ENCODE peak calls at places on chromosomes 6 and 20, in ten cellular contexts. U, D, C, L, F, Z, K, T, W and R are unnamed samples.

GRCh38 chr6:5085638-5086293 is 625 bp downstream of the PPP1R3G start:
- DNase-seq in U (peak; percentile 55), D (no peak), C (no peak), L (no peak), F (peak; percentile 81), Z (peak; percentile 64), K (no peak), T (peak; percentile 35), W (no peak), R (no peak)

GRCh38 chr20:54062812-54063280 is 7.5 kb downstream of the BCAS1 start:
- DNase-seq in U (no peak), D (no peak), C (peak; percentile 38), L (no peak), F (no peak), Z (no peak), K (no peak), T (peak; percentile 43), W (peak; percentile 62), R (no peak)

GRCh38 chr20:50277460-50278376 is 87.1 kb downstream of the CEBPB start:
- DNase-seq in U (no peak), D (no peak), C (no peak), L (no peak), F (peak; percentile 69), Z (no peak), K (no peak), T (no peak), W (no peak), R (no peak)

GRCh38 chr6:1724124-1724523 is 114.4 kb downstream of the FOXC1 start:
- DNase-seq in U (no peak), D (no peak), C (no peak), L (no peak), F (no peak), Z (no peak), K (no peak), T (no peak), W (no peak), R (no peak)

GRCh38 chr6:129744201-129744879 is 34.4 kb upstream of the ARHGAP18 start:
- DNase-seq in U (no peak), D (no peak), C (peak; percentile 14), L (no peak), F (no peak), Z (no peak), K (no peak), T (peak; percentile 91), W (peak; percentile 11), R (no peak)

GRCh38 chr20:57003012-57003411 is 263.4 kb downstream of the BMP7 start:
- DNase-seq in U (no peak), D (no peak), C (no peak), L (no peak), F (no peak), Z (no peak), K (no peak), T (no peak), W (no peak), R (no peak)

GRCh38 chr6:159727717-159728440 is 573 bp downstream of the WTAP start:
- DNase-seq in U (no peak), D (no peak), C (no peak), L (no peak), F (no peak), Z (no peak), K (no peak), T (peak; percentile 52), W (peak; percentile 27), R (peak; percentile 58)

GRCh38 chr6:136822051-136822378 is 377 bp upstream of the PEX7 start:
- DNase-seq in U (no peak), D (no peak), C (no peak), L (no peak), F (no peak), Z (no peak), K (no peak), T (no peak), W (peak; percentile 3), R (no peak)

GRCh38 chr6:116175344-116175743 is 49.4 kb upstream of the COL10A1 start:
- DNase-seq in U (no peak), D (no peak), C (no peak), L (no peak), F (no peak), Z (no peak), K (no peak), T (no peak), W (no peak), R (no peak)

GRCh38 chr6:129667621-129668020 is 42.4 kb downstream of the ARHGAP18 start:
- DNase-seq in U (no peak), D (no peak), C (no peak), L (no peak), F (no peak), Z (no peak), K (no peak), T (peak; percentile 57), W (no peak), R (no peak)

GRCh38 chr6:111469543-111469942 is 13.5 kb downstream of the REV3L start:
- DNase-seq in U (no peak), D (no peak), C (no peak), L (no peak), F (no peak), Z (no peak), K (no peak), T (no peak), W (no peak), R (no peak)

GRCh38 chr6:15076565-15076964 is 169.3 kb upstream of the JARID2 start:
- DNase-seq in U (no peak), D (no peak), C (no peak), L (no peak), F (no peak), Z (no peak), K (no peak), T (no peak), W (no peak), R (no peak)

GRCh38 chr20:9059931-9060330 is 9.0 kb upstream of the PLCB4 start:
- DNase-seq in U (no peak), D (no peak), C (no peak), L (no peak), F (no peak), Z (no peak), K (no peak), T (peak; percentile 39), W (no peak), R (no peak)

GRCh38 chr6:1094306-1094705 is 217.6 kb upstream of the FOXQ1 start:
- DNase-seq in U (no peak), D (no peak), C (no peak), L (no peak), F (no peak), Z (no peak), K (no peak), T (peak; percentile 52), W (no peak), R (no peak)

GRCh38 chr20:50663095-50663821 is 28.1 kb downstream of the RIPOR3 start:
- DNase-seq in U (no peak), D (no peak), C (no peak), L (peak; percentile 73), F (no peak), Z (peak; percentile 64), K (no peak), T (no peak), W (no peak), R (no peak)

GRCh38 chr6:2029952-2030351 is 215.5 kb downstream of the GMDS start:
- DNase-seq in U (no peak), D (no peak), C (no peak), L (no peak), F (no peak), Z (no peak), K (no peak), T (no peak), W (no peak), R (no peak)

GRCh38 chr6:42448391-42448790 is 3.3 kb downstream of the TRERF1 start:
- DNase-seq in U (no peak), D (no peak), C (no peak), L (no peak), F (no peak), Z (no peak), K (no peak), T (no peak), W (no peak), R (no peak)
- H3K4me3 ChIP-seq in U (no peak overlapping the region), D (no peak overlapping the region), C (no peak overlapping the region), L (no peak overlapping the region), F (no peak overlapping the region), Z (no peak overlapping the region), K (no peak overlapping the region), T (no peak overlapping the region), W (no peak overlapping the region), R (no peak overlapping the region)

DNA sequence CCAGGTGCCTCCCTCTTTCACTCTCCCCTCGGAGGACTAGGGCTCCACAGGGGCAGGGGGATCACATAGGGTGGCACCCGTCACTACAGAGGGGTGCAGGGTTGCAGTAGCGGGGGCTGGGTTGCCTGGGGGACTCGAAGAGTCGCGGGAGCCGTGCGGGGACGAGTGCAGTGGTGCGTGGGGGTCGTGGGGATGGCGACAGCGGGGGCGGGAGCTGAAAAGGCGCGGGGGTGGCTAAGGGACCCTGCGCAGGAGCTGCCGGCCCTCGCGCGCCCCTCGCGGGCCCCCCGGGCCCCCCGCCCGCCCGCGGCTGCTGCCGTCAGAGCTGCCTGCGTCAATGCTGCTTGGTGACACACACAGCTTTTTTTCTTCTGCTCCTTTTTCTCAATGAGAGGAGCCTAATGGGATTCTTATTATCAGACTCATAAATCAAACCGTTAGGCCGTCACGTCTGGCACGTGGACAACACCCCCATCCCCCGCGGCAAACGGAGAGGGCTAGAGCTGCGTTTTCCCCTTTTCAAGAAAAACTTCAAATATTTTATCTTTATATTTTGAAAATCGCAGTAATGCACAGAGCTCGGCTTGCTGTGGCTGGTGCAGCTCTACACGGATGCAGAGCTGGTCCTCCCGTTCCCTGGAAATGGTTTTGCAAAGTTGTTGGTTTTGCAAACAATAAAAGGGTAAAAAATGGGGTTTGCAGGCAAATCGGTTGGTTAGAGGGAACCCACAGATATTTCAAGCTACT is 161.6 kb downstream of the TBXT start:
- DNase-seq in U (peak; percentile 66), D (no peak), C (no peak), L (peak; percentile 60), F (no peak), Z (peak; percentile 85), K (no peak), T (peak; percentile 89), W (peak; percentile 67), R (no peak)
- H3K4me3 ChIP-seq in U (peak overlapping the region; percentile 24), D (no peak overlapping the region), C (no peak overlapping the region), L (no peak overlapping the region), F (no peak overlapping the region), Z (no peak overlapping the region), K (peak overlapping the region; percentile 63), T (peak overlapping the region; percentile 36), W (peak overlapping the region; percentile 29), R (no peak overlapping the region)

DNA sequence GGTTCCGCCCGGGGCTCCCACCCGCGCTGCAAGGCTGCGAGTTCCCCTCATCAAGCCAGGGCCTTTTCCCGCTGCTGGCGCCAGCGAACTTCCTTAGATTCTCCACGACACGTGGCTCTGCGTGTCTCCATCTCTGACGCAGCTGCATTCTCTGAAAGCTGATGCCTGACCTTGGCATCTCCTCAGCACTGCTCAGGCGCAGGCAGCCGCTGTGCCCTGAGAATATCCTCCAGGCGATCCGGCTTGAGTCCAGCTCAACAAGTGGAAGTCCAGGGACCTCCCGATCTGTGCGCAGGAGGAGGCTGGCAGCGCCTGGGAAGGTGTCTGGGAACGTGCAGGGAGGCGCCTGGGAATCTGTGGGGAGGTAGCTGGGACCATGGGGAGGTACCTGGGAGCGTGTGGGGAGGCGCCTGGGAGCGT is 171.2 kb upstream of the THBS2 start:
- DNase-seq in U (no peak), D (no peak), C (no peak), L (no peak), F (no peak), Z (no peak), K (no peak), T (peak; percentile 45), W (no peak), R (no peak)
- H3K4me3 ChIP-seq in U (no peak overlapping the region), D (no peak overlapping the region), C (no peak overlapping the region), L (no peak overlapping the region), F (no peak overlapping the region), Z (no peak overlapping the region), K (no peak overlapping the region), T (peak overlapping the region; percentile 12), W (no peak overlapping the region), R (no peak overlapping the region)

GRCh38 chr6:30829016-30829415 is 55.3 kb upstream of the DDR1 start:
- DNase-seq in U (no peak), D (no peak), C (no peak), L (no peak), F (no peak), Z (peak; percentile 27), K (no peak), T (no peak), W (no peak), R (no peak)
- H3K4me3 ChIP-seq in U (no peak overlapping the region), D (peak overlapping the region; percentile 30), C (no peak overlapping the region), L (peak overlapping the region; percentile 33), F (peak overlapping the region; percentile 16), Z (no peak overlapping the region), K (no peak overlapping the region), T (no peak overlapping the region), W (no peak overlapping the region), R (peak overlapping the region; percentile 91)